ENCODE peak calls at places on chromosomes 11 and 22, in five cellular contexts. One of them, this sample, is unnamed.
A peak's percentile ranks its signal among the peaks of the same experiment; 100 is the strongest.

GRCh38 chr22:43723816-43724215 is 88.3 kb downstream of the EFCAB6 start:
- DNase-seq in pancreas: no peak
- DNase-seq in cardiac fibroblast: peak; percentile 6
- DNase-seq in HFFc6: no peak
- DNase-seq in IMR-90: peak; percentile 13
- DNase-seq in this sample: no peak

GRCh38 chr11:134207538-134208239 is 16.1 kb downstream of the NCAPD3 start:
- DNase-seq in cardiac fibroblast: peak; percentile 36
- DNase-seq in IMR-90: no peak
- DNase-seq in HFFc6: peak; percentile 6
- DNase-seq in pancreas: peak; percentile 54
- DNase-seq in this sample: no peak

GRCh38 chr22:50641696-50642607 is 14.0 kb upstream of the ARSA start:
- DNase-seq in IMR-90: peak; percentile 32
- DNase-seq in pancreas: no peak
- DNase-seq in HFFc6: no peak
- DNase-seq in cardiac fibroblast: peak; percentile 30
- DNase-seq in this sample: no peak

GRCh38 chr22:46653596-46653995 is 33.4 kb downstream of the GRAMD4 start:
- DNase-seq in pancreas: no peak
- DNase-seq in IMR-90: no peak
- DNase-seq in cardiac fibroblast: no peak
- DNase-seq in HFFc6: no peak
- DNase-seq in this sample: no peak

GRCh38 chr11:1458340-1459218 is 28.0 kb downstream of the MOB2 start:
- DNase-seq in pancreas: no peak
- DNase-seq in HFFc6: no peak
- DNase-seq in IMR-90: peak; percentile 2
- DNase-seq in cardiac fibroblast: peak; percentile 28
- DNase-seq in this sample: no peak

GRCh38 chr22:49993649-49994360 is 18.8 kb downstream of the IL17REL start:
- DNase-seq in pancreas: no peak
- DNase-seq in HFFc6: no peak
- DNase-seq in cardiac fibroblast: no peak
- DNase-seq in IMR-90: no peak
- DNase-seq in this sample: no peak

GRCh38 chr22:39179401-39179827 is 26.9 kb upstream of the CBX7 start:
- DNase-seq in HFFc6: no peak
- DNase-seq in pancreas: no peak
- DNase-seq in cardiac fibroblast: no peak
- DNase-seq in IMR-90: no peak
- DNase-seq in this sample: no peak

GRCh38 chr11:126702165-126702738 is 298.3 kb downstream of the KIRREL3 start:
- DNase-seq in cardiac fibroblast: no peak
- DNase-seq in pancreas: no peak
- DNase-seq in IMR-90: peak; percentile 38
- DNase-seq in HFFc6: no peak
- DNase-seq in this sample: no peak

GRCh38 chr11:120030411-120030810 is 107.5 kb downstream of the TRIM29 start:
- DNase-seq in pancreas: no peak
- DNase-seq in cardiac fibroblast: no peak
- DNase-seq in HFFc6: no peak
- DNase-seq in IMR-90: no peak
- DNase-seq in this sample: no peak

GRCh38 chr11:11268119-11268518 is 84.9 kb downstream of the CSNK2A3 start:
- DNase-seq in pancreas: no peak
- DNase-seq in HFFc6: no peak
- DNase-seq in cardiac fibroblast: no peak
- DNase-seq in IMR-90: no peak
- DNase-seq in this sample: no peak

GRCh38 chr22:27088026-27088425 is 430.6 kb downstream of the MIAT start:
- DNase-seq in cardiac fibroblast: no peak
- DNase-seq in pancreas: no peak
- DNase-seq in IMR-90: peak; percentile 39
- DNase-seq in HFFc6: peak; percentile 12
- DNase-seq in this sample: no peak

GRCh38 chr11:19403196-19403895 is 162.6 kb upstream of the E2F8 start:
- DNase-seq in pancreas: no peak
- DNase-seq in cardiac fibroblast: no peak
- DNase-seq in HFFc6: no peak
- DNase-seq in IMR-90: no peak
- DNase-seq in this sample: no peak

GRCh38 chr11:65504671-65505433 is 6.0 kb downstream of the MALAT1 start:
- DNase-seq in IMR-90: peak; percentile 46
- DNase-seq in cardiac fibroblast: peak; percentile 53
- DNase-seq in pancreas: no peak
- DNase-seq in HFFc6: peak; percentile 44
- DNase-seq in this sample: no peak

GRCh38 chr11:24585192-24585591 is 88.3 kb downstream of the LUZP2 start:
- DNase-seq in IMR-90: peak; percentile 13
- DNase-seq in pancreas: no peak
- DNase-seq in cardiac fibroblast: peak; percentile 6
- DNase-seq in HFFc6: no peak
- DNase-seq in this sample: peak; percentile 32

GRCh38 chr22:49784987-49785614 is 42.6 kb downstream of the BRD1 start:
- DNase-seq in HFFc6: no peak
- DNase-seq in cardiac fibroblast: no peak
- DNase-seq in pancreas: no peak
- DNase-seq in IMR-90: no peak
- DNase-seq in this sample: no peak

GRCh38 chr11:132563050-132563449 is 969.3 kb downstream of the OPCML start:
- DNase-seq in cardiac fibroblast: no peak
- DNase-seq in IMR-90: no peak
- DNase-seq in pancreas: no peak
- DNase-seq in HFFc6: no peak
- DNase-seq in this sample: no peak

GRCh38 chr11:83456075-83456474 is 169.9 kb upstream of the CCDC90B start:
- DNase-seq in HFFc6: no peak
- DNase-seq in cardiac fibroblast: no peak
- DNase-seq in pancreas: no peak
- DNase-seq in IMR-90: no peak
- DNase-seq in this sample: no peak

GRCh38 chr11:74846770-74847169 is 98.1 kb downstream of the RNF169 start:
- DNase-seq in IMR-90: no peak
- DNase-seq in HFFc6: no peak
- DNase-seq in pancreas: no peak
- DNase-seq in cardiac fibroblast: peak; percentile 41
- DNase-seq in this sample: no peak

GRCh38 chr11:8105133-8105532 is 24.1 kb downstream of the TUB start:
- DNase-seq in HFFc6: no peak
- DNase-seq in pancreas: no peak
- DNase-seq in IMR-90: no peak
- DNase-seq in cardiac fibroblast: no peak
- DNase-seq in this sample: no peak

GRCh38 chr11:47941907-47942558 is 38.3 kb upstream of the PTPRJ start:
- DNase-seq in IMR-90: no peak
- DNase-seq in pancreas: no peak
- DNase-seq in HFFc6: no peak
- DNase-seq in cardiac fibroblast: no peak
- DNase-seq in this sample: no peak

GRCh38 chr22:39893526-39893925 is at the start of gene ENTHD1:
- DNase-seq in cardiac fibroblast: no peak
- DNase-seq in HFFc6: no peak
- DNase-seq in IMR-90: no peak
- DNase-seq in pancreas: no peak
- DNase-seq in this sample: no peak

GRCh38 chr11:125514336-125515101 is 18.5 kb upstream of the FEZ1 start:
- DNase-seq in cardiac fibroblast: peak; percentile 74
- DNase-seq in pancreas: no peak
- DNase-seq in IMR-90: peak; percentile 46
- DNase-seq in HFFc6: no peak
- DNase-seq in this sample: peak; percentile 56

GRCh38 chr11:35077709-35078695 is 61.0 kb upstream of the CD44 start:
- DNase-seq in cardiac fibroblast: peak; percentile 74
- DNase-seq in pancreas: no peak
- DNase-seq in IMR-90: peak; percentile 84
- DNase-seq in HFFc6: peak; percentile 80
- DNase-seq in this sample: peak; percentile 89

GRCh38 chr22:43050995-43051394 is 36.0 kb upstream of the PACSIN2 start:
- DNase-seq in HFFc6: no peak
- DNase-seq in cardiac fibroblast: no peak
- DNase-seq in pancreas: no peak
- DNase-seq in IMR-90: no peak
- DNase-seq in this sample: no peak

GRCh38 chr11:100863080-100863581 is 176.0 kb downstream of the ARHGAP42 start:
- DNase-seq in cardiac fibroblast: peak; percentile 76
- DNase-seq in pancreas: no peak
- DNase-seq in IMR-90: peak; percentile 95
- DNase-seq in HFFc6: peak; percentile 43
- DNase-seq in this sample: peak; percentile 71

GRCh38 chr22:17269224-17269606 is 50.0 kb upstream of the ADA2 start:
- DNase-seq in IMR-90: no peak
- DNase-seq in pancreas: no peak
- DNase-seq in cardiac fibroblast: no peak
- DNase-seq in HFFc6: no peak
- DNase-seq in this sample: no peak

GRCh38 chr11:47916361-47916841 is 64.0 kb upstream of the PTPRJ start:
- DNase-seq in pancreas: peak; percentile 69
- DNase-seq in cardiac fibroblast: no peak
- DNase-seq in IMR-90: no peak
- DNase-seq in HFFc6: no peak
- DNase-seq in this sample: no peak

GRCh38 chr11:13859986-13860385 is 102.5 kb upstream of the SPON1 start:
- DNase-seq in pancreas: no peak
- DNase-seq in IMR-90: no peak
- DNase-seq in cardiac fibroblast: no peak
- DNase-seq in HFFc6: no peak
- DNase-seq in this sample: no peak

DNA sequence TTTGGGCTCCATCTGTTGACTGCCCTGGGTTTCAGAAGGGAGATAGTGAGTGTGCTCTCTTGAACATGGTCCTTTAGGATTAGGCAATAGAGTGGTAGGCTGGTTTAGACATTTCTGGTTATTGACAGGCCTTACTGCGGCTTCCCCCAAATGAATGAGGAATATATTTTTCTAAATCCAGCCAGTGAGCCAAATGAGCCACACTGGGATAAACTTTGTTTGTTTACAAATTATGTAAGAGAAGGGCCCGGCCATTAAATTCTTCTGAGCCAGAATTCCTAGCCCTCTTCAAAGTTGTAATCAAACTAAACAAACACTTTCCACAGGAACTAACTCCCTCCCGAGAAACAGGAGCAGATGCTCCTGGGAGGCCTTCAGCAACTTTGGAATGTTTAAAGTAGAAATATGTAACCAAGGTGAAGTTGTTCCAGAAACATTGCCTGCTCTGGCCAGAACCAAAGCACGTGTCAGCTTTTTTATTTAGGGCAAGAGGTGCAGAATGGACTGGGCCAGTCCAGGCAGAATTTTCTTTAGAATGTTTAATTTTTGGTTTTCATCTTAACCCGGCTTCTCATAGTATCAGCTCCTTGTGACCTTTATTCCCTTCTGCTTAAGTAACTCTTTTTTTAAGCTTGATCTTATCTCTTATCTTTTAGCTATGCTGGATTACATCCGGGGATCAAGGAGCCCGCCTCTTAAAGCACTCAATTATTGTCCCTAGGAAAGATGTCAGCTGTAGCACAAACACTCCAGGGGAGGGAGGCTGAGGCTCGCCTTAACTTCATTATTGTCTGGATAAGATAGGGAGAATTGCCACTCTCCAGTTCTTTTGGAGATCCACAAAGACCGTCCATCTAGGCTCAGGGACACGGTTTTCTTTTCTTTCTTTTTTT is 28.7 kb downstream of the ZNRF3 start:
- DNase-seq in pancreas: no peak
- DNase-seq in IMR-90: peak; percentile 65
- DNase-seq in cardiac fibroblast: peak; percentile 32
- DNase-seq in HFFc6: peak; percentile 4
- DNase-seq in this sample: no peak
- TF ChIP-seq CTCF in pancreas: no peak
- TF ChIP-seq CTCF in IMR-90: no peak
- TF ChIP-seq CTCF in cardiac fibroblast: no peak
- TF ChIP-seq CTCF in HFFc6: no peak
- TF ChIP-seq CTCF in this sample: no peak

DNA sequence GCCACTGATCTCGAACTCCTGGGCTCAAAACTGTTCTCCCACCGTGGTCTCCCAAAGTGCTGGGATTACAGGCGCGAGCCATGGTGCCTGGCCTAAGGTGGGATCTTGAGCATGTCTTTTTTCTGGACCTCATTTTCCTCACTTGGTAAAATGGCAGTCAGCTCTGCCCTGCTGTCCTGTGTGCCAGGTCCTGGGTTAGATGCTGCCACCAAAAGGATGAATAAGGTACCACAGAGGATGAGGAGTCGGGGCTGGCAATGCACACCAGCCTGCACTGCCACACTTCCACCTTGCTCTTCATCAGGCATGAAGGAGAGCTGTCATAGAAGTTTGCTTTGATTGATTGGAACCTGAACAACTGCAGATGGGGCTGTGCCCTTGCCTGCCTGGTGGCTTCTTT is 32.3 kb downstream of the ACO2 start:
- DNase-seq in cardiac fibroblast: no peak
- DNase-seq in IMR-90: no peak
- DNase-seq in pancreas: no peak
- DNase-seq in HFFc6: no peak
- DNase-seq in this sample: no peak
- TF ChIP-seq CTCF in cardiac fibroblast: peak; percentile 33
- TF ChIP-seq CTCF in IMR-90: peak; percentile 16
- TF ChIP-seq CTCF in pancreas: no peak
- TF ChIP-seq CTCF in HFFc6: peak; percentile 52
- TF ChIP-seq CTCF in this sample: peak; percentile 24

DNA sequence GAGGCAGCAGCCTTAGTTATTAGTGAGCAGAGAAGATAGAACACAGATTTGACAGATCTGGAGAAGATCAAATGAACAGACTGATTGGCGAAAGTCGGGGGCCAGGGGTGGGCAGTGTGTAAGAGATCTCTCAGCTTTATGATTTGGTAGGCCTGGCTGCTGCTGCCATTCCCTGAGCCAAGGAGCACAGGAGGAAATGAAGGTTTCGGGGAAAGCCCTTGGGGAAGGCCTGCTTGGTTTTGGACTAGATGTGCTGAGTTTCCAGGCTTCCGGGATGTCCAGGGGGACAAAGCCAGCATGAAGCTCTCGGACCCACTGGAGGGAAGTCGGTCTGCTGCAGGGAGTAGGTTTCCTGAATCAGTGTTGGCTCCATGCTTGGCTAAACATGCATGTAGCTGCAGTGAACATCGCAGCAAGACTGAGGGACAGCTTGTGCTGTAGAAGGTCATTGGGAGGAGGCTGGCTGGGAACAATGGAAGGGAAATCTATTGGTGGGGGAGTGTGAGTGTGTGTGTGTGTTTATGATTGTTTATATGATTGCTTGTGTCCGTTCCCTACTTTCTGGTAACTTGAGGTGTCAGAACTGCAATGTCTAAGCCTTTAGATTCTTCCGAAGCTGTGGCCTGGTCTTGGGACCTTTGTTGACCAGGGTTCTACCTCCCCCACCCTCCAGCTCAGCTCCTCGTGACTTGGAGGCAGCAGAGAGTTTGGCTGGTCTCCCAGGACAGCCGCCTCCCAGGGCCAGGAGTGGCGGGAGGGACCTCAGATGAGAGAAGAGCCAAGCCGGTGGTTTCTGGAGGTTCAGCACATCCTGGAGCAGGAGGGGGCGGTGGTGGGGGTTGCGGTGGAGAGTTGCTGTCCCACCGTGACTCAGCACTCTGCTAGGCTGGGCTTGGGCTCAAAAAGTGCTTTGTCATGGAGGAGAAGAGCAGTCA is 4.0 kb upstream of the FTH1 start:
- DNase-seq in pancreas: peak; percentile 99
- DNase-seq in cardiac fibroblast: peak; percentile 100
- DNase-seq in HFFc6: peak; percentile 99
- DNase-seq in IMR-90: peak; percentile 99
- DNase-seq in this sample: peak; percentile 98
- TF ChIP-seq CTCF in pancreas: no peak
- TF ChIP-seq CTCF in cardiac fibroblast: no peak
- TF ChIP-seq CTCF in HFFc6: peak; percentile 6
- TF ChIP-seq CTCF in IMR-90: no peak
- TF ChIP-seq CTCF in this sample: no peak

GRCh38 chr11:25734592-25735211 is 597.2 kb upstream of the ANO3 start:
- DNase-seq in cardiac fibroblast: peak; percentile 50
- DNase-seq in pancreas: no peak
- DNase-seq in IMR-90: peak; percentile 19
- DNase-seq in HFFc6: no peak
- DNase-seq in this sample: peak; percentile 10
- TF ChIP-seq CTCF in cardiac fibroblast: peak; percentile 27
- TF ChIP-seq CTCF in pancreas: no peak
- TF ChIP-seq CTCF in IMR-90: peak; percentile 32
- TF ChIP-seq CTCF in HFFc6: peak; percentile 30
- TF ChIP-seq CTCF in this sample: peak; percentile 58